ENCODE peak calls at places on chromosome 4, in seven cellular contexts. N, V, T, H, F, D and E are unnamed samples.

GRCh38 chr4:157885785-157886184 is 287.0 kb downstream of the GASK1B start:
- DNase-seq in H (no peak), N (no peak), T (no peak), F (no peak), D (no peak), V (no peak), E (no peak)

GRCh38 chr4:77010841-77011354 is 61.3 kb downstream of the SEPTIN11 start:
- DNase-seq in D (peak), V (no peak), F (no peak), N (no peak), H (no peak), T (no peak), E (no peak)

GRCh38 chr4:141713185-141713584 is 76.8 kb downstream of the IL15 start:
- DNase-seq in V (no peak), T (no peak), F (no peak), H (no peak), D (peak), N (no peak), E (no peak)

GRCh38 chr4:147928400-147928799 is 196.5 kb downstream of the ARHGAP10 start:
- DNase-seq in N (no peak), F (no peak), D (peak), T (no peak), H (no peak), V (no peak), E (peak)

GRCh38 chr4:182240161-182241130 is 2.8 kb upstream of the TENM3 start:
- DNase-seq in D (peak), V (peak), H (no peak), N (no peak), T (no peak), F (peak), E (no peak)

GRCh38 chr4:38411092-38411491 is 252.9 kb upstream of the KLF3 start:
- DNase-seq in T (no peak), H (no peak), V (no peak), N (no peak), F (no peak), D (no peak), E (no peak)

GRCh38 chr4:124867551-124867950 is 155.0 kb upstream of the ANKRD50 start:
- DNase-seq in H (no peak), V (no peak), F (no peak), N (no peak), D (no peak), T (no peak), E (no peak)

GRCh38 chr4:137529432-137529831 is 2.9 kb downstream of the PCDH18 start:
- DNase-seq in H (no peak), V (no peak), N (no peak), D (no peak), F (no peak), T (no peak), E (no peak)

GRCh38 chr4:177125656-177126055 is 184.0 kb upstream of the NEIL3 start:
- DNase-seq in D (peak), N (no peak), F (no peak), V (no peak), H (no peak), T (no peak), E (no peak)

GRCh38 chr4:152390216-152390615 is 145.7 kb downstream of the FBXW7 start:
- DNase-seq in N (no peak), H (no peak), D (no peak), V (no peak), F (no peak), T (no peak), E (no peak)

GRCh38 chr4:170248029-170248428 is 158.3 kb upstream of the AADAT start:
- DNase-seq in N (no peak), H (no peak), D (no peak), V (no peak), F (no peak), T (no peak), E (no peak)

GRCh38 chr4:21884615-21885014 is 64.0 kb downstream of the KCNIP4 start:
- DNase-seq in V (no peak), T (no peak), F (no peak), D (no peak), N (no peak), H (no peak), E (no peak)

GRCh38 chr4:476501-476900 is 22.5 kb downstream of the ZNF721 start:
- DNase-seq in V (no peak), T (no peak), H (no peak), N (no peak), D (peak), F (no peak), E (no peak)

GRCh38 chr4:16759781-16760459 is 138.5 kb downstream of the LDB2 start:
- DNase-seq in N (no peak), T (no peak), V (no peak), D (peak), F (no peak), H (no peak), E (no peak)